ENCODE peak calls at places on chromosomes 12 and 14, in five cellular contexts. C is Peyer's patch, R is psoas muscle, T is Caco-2, F is astrocyte of the spinal cord. Z is an unnamed sample.

GRCh38 chr12:131985145-131985875 is 35.6 kb downstream of the EP400 start:
- DNase-seq in F (no peak), T (no peak), R (no peak), C (no peak), Z (no peak)

GRCh38 chr14:71247106-71247505 is 339.8 kb downstream of the PCNX1 start:
- DNase-seq in C (no peak), T (no peak), R (no peak), F (no peak), Z (no peak)

GRCh38 chr14:68979021-68979721 is at the start of gene ACTN1:
- DNase-seq in R (peak), T (peak), C (peak), F (peak), Z (peak)

GRCh38 chr14:100576091-100577085 is 10.8 kb downstream of the BEGAIN start:
- DNase-seq in R (peak), T (no peak), F (no peak), C (peak), Z (no peak)

GRCh38 chr12:63845726-63846125 is 1.2 kb downstream of the SRGAP1 start:
- DNase-seq in C (no peak), F (peak), R (no peak), T (peak), Z (no peak)

GRCh38 chr14:100308112-100308792 is 2.0 kb upstream of the SLC25A29 start:
- DNase-seq in C (no peak), F (no peak), R (no peak), T (no peak), Z (no peak)

GRCh38 chr14:95833429-95833828 is 43.2 kb upstream of the TUNAR start:
- DNase-seq in R (no peak), F (no peak), C (no peak), T (no peak), Z (no peak)

GRCh38 chr12:40614923-40615322 is 77.3 kb upstream of the CNTN1 start:
- DNase-seq in C (no peak), F (no peak), R (no peak), T (no peak), Z (no peak)

GRCh38 chr12:49358548-49359141 is 8.6 kb upstream of the SPATS2 start:
- DNase-seq in F (peak), T (peak), C (no peak), R (no peak), Z (peak)

GRCh38 chr12:94174576-94174975 is 26.2 kb downstream of the PLXNC1 start:
- DNase-seq in R (no peak), F (no peak), C (no peak), T (no peak), Z (no peak)

GRCh38 chr12:96606646-96607045 is 117.3 kb downstream of the CFAP54 start:
- DNase-seq in T (no peak), R (no peak), F (no peak), C (no peak), Z (no peak)

GRCh38 chr14:100362311-100362927 is 39.3 kb downstream of the SLC25A47 start:
- DNase-seq in F (no peak), T (no peak), C (no peak), R (no peak), Z (no peak)

GRCh38 chr12:109871678-109872314 is 8.5 kb downstream of the GLTP start:
- DNase-seq in F (no peak), R (no peak), C (peak), T (no peak), Z (no peak)

GRCh38 chr12:95605087-95605486 is 53.8 kb upstream of the USP44 start:
- DNase-seq in T (no peak), R (no peak), F (peak), C (no peak), Z (no peak)

GRCh38 chr14:30417121-30417520 is 141.8 kb upstream of the G2E3 start:
- DNase-seq in R (no peak), C (no peak), F (no peak), T (no peak), Z (no peak)

GRCh38 chr12:121536929-121537813 is 43.7 kb downstream of the KDM2B start:
- DNase-seq in F (peak), R (peak), T (peak), C (peak), Z (no peak)
- H3K4me3 ChIP-seq in F (peak), R (peak), T (peak), C (peak), Z (peak)

GRCh38 chr14:83638725-83639124 is 1891.2 kb upstream of the FLRT2 start:
- DNase-seq in F (no peak), C (no peak), T (no peak), R (no peak), Z (no peak)
- TF ChIP-seq CTCF in F (no peak), C (no peak), T (no peak), R (no peak), Z (no peak)

DNA sequence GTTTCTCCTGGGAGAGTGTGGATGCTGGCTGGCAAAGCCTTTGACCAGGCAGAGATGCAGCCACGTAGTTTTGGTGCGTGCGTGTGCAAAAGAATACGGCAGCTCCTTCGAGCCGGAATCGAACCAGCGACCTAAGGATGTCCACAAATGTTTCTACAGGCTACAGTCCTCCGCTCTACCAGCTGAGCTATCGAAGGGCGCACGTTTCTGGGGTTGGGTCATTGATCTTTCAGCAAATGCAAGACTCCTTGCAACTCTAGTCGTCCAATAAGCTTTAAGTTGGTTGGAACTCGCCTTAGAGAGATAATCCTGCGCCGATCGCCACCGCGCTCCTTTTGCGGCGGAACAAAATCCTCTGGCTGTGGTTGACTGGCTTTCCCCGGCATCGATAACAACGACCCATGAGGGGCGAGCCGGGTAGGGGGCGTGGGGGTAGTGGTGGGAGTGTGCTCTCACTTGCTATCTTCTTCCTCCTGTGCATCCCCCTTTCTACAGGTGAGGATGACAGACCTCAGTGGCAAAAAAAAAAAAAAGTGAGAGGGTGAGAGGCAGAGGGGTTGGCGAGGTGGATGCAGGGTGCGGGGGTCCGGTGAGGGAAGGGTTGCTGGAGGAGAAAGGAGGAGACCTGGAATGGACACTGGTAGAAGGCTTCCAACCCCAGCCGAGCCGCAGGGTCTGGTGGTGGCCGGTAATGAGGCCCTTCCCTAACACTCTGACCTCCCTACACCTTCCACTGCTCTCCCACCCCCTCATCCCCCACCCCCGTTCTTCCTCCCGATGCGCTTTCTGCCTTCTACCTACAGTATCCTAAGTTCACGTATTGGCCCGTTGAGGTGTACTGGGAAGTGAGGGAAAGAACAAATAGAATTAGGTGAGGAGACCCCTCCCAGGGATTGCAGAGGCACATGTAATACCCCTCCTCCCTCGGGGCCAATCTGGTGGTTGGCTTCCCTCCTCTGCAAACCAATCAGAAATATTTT is 11.8 kb upstream of the OR6S1 start:
- DNase-seq in C (no peak), R (no peak), F (peak), T (no peak), Z (peak)
- H3K4me3 ChIP-seq in C (no peak), R (no peak), F (peak), T (no peak), Z (peak)

DNA sequence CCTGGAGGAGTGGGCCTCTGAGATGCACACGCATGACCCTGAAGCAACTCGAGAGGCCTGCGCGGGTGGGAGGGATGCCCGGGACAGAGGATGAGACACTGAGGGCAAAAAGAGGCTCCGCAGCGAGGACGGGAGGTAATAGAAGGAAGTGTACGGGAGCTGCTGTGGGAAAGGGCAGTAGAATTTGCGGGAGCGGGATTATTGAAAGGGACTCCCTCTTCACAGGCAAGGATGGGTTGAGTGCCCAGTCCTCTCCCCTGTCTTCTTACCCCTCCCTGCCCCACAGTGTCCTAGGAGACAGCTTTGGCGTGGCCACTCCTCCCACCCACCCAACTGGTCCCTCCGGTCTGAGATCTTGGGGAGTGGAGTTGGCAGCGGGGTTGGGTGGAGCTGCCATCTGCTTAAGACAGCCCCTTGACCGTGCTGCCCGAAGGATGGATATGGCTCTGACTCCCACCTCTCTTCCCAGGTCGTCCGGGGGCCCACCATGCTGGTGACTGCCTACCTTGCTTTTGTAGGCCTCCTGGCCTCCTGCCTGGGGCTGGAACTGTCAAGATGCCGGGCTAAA is 15.7 kb upstream of the ESPL1 start:
- DNase-seq in T (peak), F (no peak), C (peak), R (peak), Z (no peak)
- TF ChIP-seq CTCF in T (no peak), F (no peak), C (no peak), R (no peak), Z (no peak)

GRCh38 chr12:114668905-114669304 is 15.1 kb downstream of the TBX3 start:
- DNase-seq in T (peak), C (no peak), F (peak), R (no peak), Z (no peak)
- H3K4me3 ChIP-seq in T (peak), C (peak), F (peak), R (peak), Z (peak)

GRCh38 chr14:75649337-75649736 is 11.3 kb downstream of the ERG28 start:
- DNase-seq in C (no peak), R (no peak), F (no peak), T (no peak), Z (no peak)

GRCh38 chr14:75649773-75650172 is 10.9 kb downstream of the ERG28 start:
- DNase-seq in F (no peak), R (no peak), T (no peak), C (no peak), Z (no peak)

GRCh38 chr14:75647650-75648049 is 13.0 kb downstream of the ERG28 start:
- DNase-seq in C (no peak), R (no peak), T (peak), F (peak), Z (no peak)

GRCh38 chr14:75646762-75647161 is 13.9 kb downstream of the ERG28 start:
- DNase-seq in R (peak), C (no peak), T (no peak), F (no peak), Z (no peak)

GRCh38 chr14:75648066-75648838 is 12.4 kb downstream of the ERG28 start:
- DNase-seq in T (peak), R (peak), C (no peak), F (peak), Z (peak)
- TF ChIP-seq CTCF in T (no peak), R (no peak), C (no peak), F (no peak), Z (no peak)

DNA sequence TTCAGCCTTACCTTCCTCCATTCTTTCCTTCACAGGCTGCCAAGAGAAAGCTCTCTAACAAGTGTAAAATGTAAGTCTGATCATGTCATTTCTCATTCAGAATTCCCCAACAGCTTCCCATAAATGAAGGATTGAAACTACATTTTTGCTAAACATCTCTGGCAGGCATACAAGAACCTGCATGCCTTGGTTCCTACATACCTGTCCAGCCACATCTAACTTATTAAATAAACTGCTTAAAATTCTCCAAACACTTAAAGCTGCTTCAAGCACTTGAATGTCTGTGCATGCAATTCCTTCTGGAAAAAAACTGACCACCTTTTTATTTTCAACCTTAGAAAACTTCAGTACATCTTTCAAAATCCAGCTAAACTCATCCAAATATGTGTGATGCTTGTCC is 84.4 kb upstream of the DCN start:
- DNase-seq in T (no peak), C (no peak), R (no peak), F (no peak), Z (no peak)
- H3K4me3 ChIP-seq in T (no peak), C (no peak), R (no peak), F (no peak), Z (no peak)

Z was measured in HFF-Myc.